ENCODE peak calls at places on chromosomes 13 and 19, in nine cellular contexts. G is dermis blood vessel endothelial cell; E is naive B cell; P is CD4-positive, alpha-beta T cell; C is body of pancreas; M is A549; L is CD4-positive, CD25-positive, alpha-beta regulatory T cell; H is adrenal gland; N is iris pigment epithelial cell. F is an unnamed sample.

GRCh38 chr13:108304170-108305068 is 34.9 kb downstream of the TNFSF13B start:
- DNase-seq in G (no peak), E (no peak), P (no peak), C (no peak), M (no peak), L (no peak), H (no peak), N (no peak), F (no peak)

GRCh38 chr13:78679329-78679728 is 20.4 kb upstream of the OBI1 start:
- DNase-seq in G (no peak), E (no peak), P (no peak), C (no peak), M (no peak), L (no peak), H (no peak), N (peak; percentile 2), F (no peak)

GRCh38 chr13:80361298-80361697 is 20.4 kb upstream of the SPRY2 start:
- DNase-seq in G (no peak), E (no peak), P (no peak), C (no peak), M (no peak), L (no peak), H (no peak), N (no peak), F (no peak)

GRCh38 chr13:102571075-102571474 is 25.7 kb upstream of the TPP2 start:
- DNase-seq in G (no peak), E (no peak), P (no peak), C (no peak), M (no peak), L (no peak), H (no peak), N (no peak), F (no peak)

GRCh38 chr13:50589651-50590054 is 253.8 kb downstream of the DLEU7 start:
- DNase-seq in G (no peak), E (no peak), P (no peak), C (no peak), M (no peak), L (no peak), H (peak; percentile 48), N (peak; percentile 87), F (peak; percentile 56)

GRCh38 chr13:113153810-113154748 is 4.4 kb upstream of the PROZ start:
- DNase-seq in G (peak; percentile 79), E (peak; percentile 62), P (peak; percentile 76), C (peak; percentile 82), M (peak; percentile 47), L (peak; percentile 62), H (peak; percentile 90), N (peak; percentile 58), F (no peak)

GRCh38 chr19:49119411-49120324 is at the start of gene PPFIA3:
- DNase-seq in G (peak; percentile 77), E (no peak), P (no peak), C (peak; percentile 87), M (no peak), L (no peak), H (peak; percentile 77), N (peak; percentile 68), F (no peak)

GRCh38 chr19:5349041-5349440 is 8.4 kb upstream of the PTPRS start:
- DNase-seq in G (no peak), E (no peak), P (no peak), C (no peak), M (no peak), L (no peak), H (no peak), N (no peak), F (no peak)

GRCh38 chr13:21148557-21149258 is 27.6 kb downstream of the SKA3 start:
- DNase-seq in G (no peak), E (no peak), P (no peak), C (no peak), M (no peak), L (no peak), H (no peak), N (no peak), F (no peak)